ENCODE peak calls at places on chromosomes 4 and X, in four cellular contexts. C is fibroblast of the aortic adventitia, S is mucosa of descending colon, L is GM03348. J is an unnamed sample.

GRCh38 chr4:145580906-145581305 is 38.3 kb upstream of the MMAA start:
- DNase-seq in C (no peak), S (no peak), L (no peak), J (no peak)

GRCh38 chrX:9745417-9746115 is 20.1 kb downstream of the GPR143 start:
- DNase-seq in C (peak; percentile 48), S (no peak), L (no peak), J (no peak)

GRCh38 chrX:153971124-153971631 is 440 bp downstream of the HCFC1 start:
- DNase-seq in C (peak; percentile 82), S (peak; percentile 96), L (peak; percentile 88), J (peak; percentile 55)

GRCh38 chrX:131649741-131650140 is 105.9 kb downstream of the OR13H1 start:
- DNase-seq in C (no peak), S (no peak), L (no peak), J (no peak)

GRCh38 chr4:59818656-59819055 is 1381.5 kb upstream of the ADGRL3 start:
- DNase-seq in C (no peak), S (no peak), L (no peak), J (no peak)

GRCh38 chrX:152479525-152479924 is 28.4 kb upstream of the GABRA3 start:
- DNase-seq in C (no peak), S (no peak), L (no peak), J (no peak)

GRCh38 chr4:92234393-92235176 is 69.2 kb upstream of the GRID2 start:
- DNase-seq in C (peak; percentile 100), S (no peak), L (peak; percentile 3), J (no peak)

GRCh38 chrX:3581609-3582108 is 131.8 kb downstream of the PRKX start:
- DNase-seq in C (no peak), S (no peak), L (no peak), J (no peak)

GRCh38 chr4:107131295-107131694 is 95.2 kb upstream of the DKK2 start:
- DNase-seq in C (peak; percentile 39), S (no peak), L (peak; percentile 16), J (no peak)

GRCh38 chrX:122868626-122869025 is 315.5 kb upstream of the GRIA3 start:
- DNase-seq in C (peak; percentile 27), S (no peak), L (peak; percentile 1), J (no peak)

GRCh38 chrX:9260603-9261002 is 204.3 kb upstream of the TBL1X start:
- DNase-seq in C (no peak), S (no peak), L (no peak), J (no peak)

GRCh38 chrX:154384284-154384892 is 5.3 kb downstream of the EMD start:
- DNase-seq in C (no peak), S (no peak), L (no peak), J (no peak)

GRCh38 chr4:82230310-82230709 is 143.5 kb downstream of the HNRNPD start:
- DNase-seq in C (no peak), S (no peak), L (no peak), J (no peak)

GRCh38 chr4:2259036-2259540 is 2.8 kb downstream of the MXD4 start:
- DNase-seq in C (no peak), S (peak; percentile 49), L (no peak), J (no peak)

GRCh38 chr4:94126669-94127068 is 81.0 kb upstream of the SMARCAD1 start:
- DNase-seq in C (no peak), S (no peak), L (no peak), J (no peak)

GRCh38 chrX:20128678-20129077 is 12.0 kb upstream of the MAP7D2 start:
- DNase-seq in C (peak; percentile 52), S (no peak), L (no peak), J (no peak)

GRCh38 chr4:72971572-72971971 is 97.9 kb downstream of the COX18 start:
- DNase-seq in C (peak; percentile 88), S (no peak), L (peak; percentile 36), J (no peak)

GRCh38 chr4:173191623-173192041 is 23.0 kb downstream of the GALNT7 start:
- DNase-seq in C (peak; percentile 20), S (no peak), L (no peak), J (no peak)

GRCh38 chrX:18873189-18873791 is 110.6 kb downstream of the PHKA2 start:
- DNase-seq in C (peak; percentile 75), S (no peak), L (peak; percentile 68), J (no peak)

J was measured in activated naive CD8-positive, alpha-beta T cell treated with anti-CD3 and anti-CD28 coated beads, Interleukin-2, amount 50 U/mL, for 16 hours.